ENCODE peak calls at places on chromosomes 4 and X, in four cellular contexts. J, U, N and M are unnamed samples.

GRCh38 chr4:74267998-74268606 is 40.2 kb upstream of the EPGN start:
- DNase-seq in J (no peak), N (no peak), U (peak), M (no peak)

GRCh38 chr4:100420571-100420970 is 97.3 kb downstream of the EMCN start:
- DNase-seq in N (no peak), J (no peak), U (no peak), M (no peak)

GRCh38 chr4:123232439-123232838 is 164.2 kb upstream of the SPRY1 start:
- DNase-seq in N (no peak), U (peak), J (no peak), M (no peak)

GRCh38 chr4:79273918-79274317 is 51.9 kb downstream of the NAA11 start:
- DNase-seq in N (no peak), J (no peak), U (no peak), M (no peak)

GRCh38 chrX:139246295-139246694 is 284.2 kb upstream of the F9 start:
- DNase-seq in N (no peak), J (no peak), U (no peak), M (no peak)

GRCh38 chrX:70089575-70090297 is 27.5 kb downstream of the OTUD6A start:
- DNase-seq in N (no peak), U (peak), J (no peak), M (no peak)

GRCh38 chrX:134743121-134743520 is 84.8 kb upstream of the PLAC1 start:
- DNase-seq in N (no peak), U (no peak), J (no peak), M (no peak)

GRCh38 chrX:107659768-107660167 is 31.5 kb downstream of the PRPS1 start:
- DNase-seq in N (peak), J (no peak), U (peak), M (no peak)

GRCh38 chr4:42371306-42372063 is 25.8 kb upstream of the SHISA3 start:
- DNase-seq in J (no peak), U (no peak), N (peak), M (no peak)

GRCh38 chrX:110293658-110294453 is 24.0 kb downstream of the AMMECR1 start:
- DNase-seq in U (no peak), J (no peak), N (no peak), M (no peak)

GRCh38 chr4:97984545-97985131 is 158.6 kb downstream of the STPG2 start:
- DNase-seq in U (no peak), N (peak), J (peak), M (no peak)

GRCh38 chrX:138917781-138918180 is 206.3 kb upstream of the FGF13 start:
- DNase-seq in U (no peak), J (no peak), N (no peak), M (no peak)

GRCh38 chr4:140130677-140131076 is 23.3 kb downstream of the MAML3 start:
- DNase-seq in N (no peak), J (no peak), U (no peak), M (no peak)

GRCh38 chrX:108199691-108200090 is 108.1 kb downstream of the ATG4A start:
- DNase-seq in U (peak), N (peak), J (peak), M (no peak)

GRCh38 chr4:1539132-1539755 is 133.0 kb upstream of the NKX1-1 start:
- DNase-seq in N (no peak), J (peak), U (no peak), M (no peak)

GRCh38 chr4:155592568-155593343 is 73.9 kb upstream of the GUCY1A1 start:
- DNase-seq in J (no peak), U (no peak), N (no peak), M (no peak)

GRCh38 chr4:129043523-129043922 is 49.8 kb downstream of the SCLT1 start:
- DNase-seq in J (no peak), N (no peak), U (peak), M (no peak)

GRCh38 chrX:45143455-45143854 is 57.2 kb downstream of the DIPK2B start:
- DNase-seq in N (no peak), U (no peak), J (no peak), M (no peak)

GRCh38 chrX:71989768-71990167 is 79.1 kb downstream of the NHSL2 start:
- DNase-seq in N (no peak), J (no peak), U (no peak), M (no peak)

GRCh38 chr4:186919340-186919739 is 195.7 kb upstream of the FAT1 start:
- DNase-seq in J (no peak), U (no peak), N (no peak), M (no peak)

GRCh38 chrX:7389576-7389975 is 241.6 kb upstream of the PUDP start:
- DNase-seq in N (no peak), J (no peak), U (peak), M (no peak)

GRCh38 chr4:11299016-11299415 is 129.7 kb downstream of the HS3ST1 start:
- DNase-seq in J (no peak), N (no peak), U (no peak), M (no peak)

GRCh38 chr4:112109455-112110425 is 35.5 kb upstream of the FAM241A start:
- DNase-seq in J (no peak), N (no peak), U (no peak), M (no peak)

GRCh38 chr4:83618431-83618830 is 82.5 kb downstream of the GPAT3 start:
- DNase-seq in J (no peak), U (peak), N (no peak), M (no peak)

GRCh38 chr4:76733380-76733779 is 164.6 kb downstream of the SOWAHB start:
- DNase-seq in U (no peak), N (no peak), J (no peak), M (no peak)

GRCh38 chr4:15598644-15599043 is 56.5 kb downstream of the FBXL5 start:
- DNase-seq in U (no peak), J (no peak), N (no peak), M (no peak)

GRCh38 chrX:10190367-10190766 is 33.6 kb downstream of the CLCN4 start:
- DNase-seq in N (peak), U (peak), J (peak), M (no peak)

GRCh38 chr4:78684196-78685079 is 91.7 kb upstream of the BMP2K start:
- DNase-seq in U (no peak), N (no peak), J (no peak), M (no peak)

GRCh38 chr4:148344382-148344781 is 97.8 kb downstream of the NR3C2 start:
- DNase-seq in U (no peak), J (no peak), N (no peak), M (no peak)

GRCh38 chr4:40980318-40980883 is 230.6 kb downstream of the NSUN7 start:
- DNase-seq in N (peak), J (no peak), U (no peak), M (no peak)

GRCh38 chrX:13778916-13779315 is 38.0 kb downstream of the GPM6B start:
- DNase-seq in N (no peak), U (peak), J (no peak), M (no peak)

GRCh38 chrX:148310402-148311200 is 189.8 kb upstream of the AFF2 start:
- DNase-seq in J (no peak), U (no peak), N (peak), M (peak)

GRCh38 chr4:72858328-72858727 is 211.2 kb downstream of the COX18 start:
- DNase-seq in U (peak), J (no peak), N (no peak), M (no peak)

GRCh38 chrX:48468247-48468671 is 1.8 kb downstream of the SLC38A5 start:
- DNase-seq in U (no peak), J (peak), N (peak), M (no peak)

GRCh38 chr4:180925800-180926199 is 1317.4 kb upstream of the TENM3 start:
- DNase-seq in U (no peak), N (no peak), J (no peak), M (no peak)

GRCh38 chr4:153084249-153084648 is 120.0 kb upstream of the TRIM2 start:
- DNase-seq in U (no peak), J (no peak), N (no peak), M (no peak)

GRCh38 chr4:38509551-38509950 is 154.4 kb upstream of the KLF3 start:
- DNase-seq in U (no peak), N (no peak), J (no peak), M (peak)

GRCh38 chr4:109848501-109848900 is 594 bp downstream of the LRIT3 start:
- DNase-seq in N (no peak), U (no peak), J (no peak), M (no peak)

GRCh38 chrX:121000589-121000988 is 15.0 kb upstream of the CT47A1 start:
- DNase-seq in U (no peak), N (peak), J (no peak), M (no peak)

GRCh38 chr4:154551872-154552686 is 1.9 kb upstream of the PLRG1 start:
- DNase-seq in J (peak), U (peak), N (peak), M (peak)
- TF ChIP-seq CTCF in J (peak), U (peak), N (peak), M (peak)

GRCh38 chr4:71189471-71189870 is 149.3 kb upstream of the SLC4A4 start:
- DNase-seq in J (no peak), U (no peak), N (no peak), M (no peak)
- TF ChIP-seq CTCF in J (no peak), U (no peak), N (no peak), M (no peak)

GRCh38 chr4:154314248-154314647 is 177.4 kb downstream of the DCHS2 start:
- DNase-seq in U (peak), J (no peak), N (no peak), M (no peak)
- TF ChIP-seq CTCF in U (peak), J (no peak), N (no peak), M (no peak)

GRCh38 chrX:40152173-40152705 is 54.5 kb upstream of the BCOR start:
- DNase-seq in U (no peak), J (peak), N (peak), M (peak)
- TF ChIP-seq CTCF in U (no peak), J (no peak), N (no peak), M (no peak)

GRCh38 chr4:173261052-173261451 is 73.1 kb downstream of the HMGB2 start:
- DNase-seq in U (no peak), J (no peak), N (no peak), M (no peak)

GRCh38 chr4:173256825-173257224 is 77.3 kb downstream of the HMGB2 start:
- DNase-seq in J (no peak), U (no peak), N (no peak), M (no peak)

GRCh38 chr4:173257732-173258717 is 76.1 kb downstream of the HMGB2 start:
- DNase-seq in N (peak), J (peak), U (peak), M (peak)

GRCh38 chr4:173258866-173259265 is 75.3 kb downstream of the HMGB2 start:
- DNase-seq in U (no peak), J (no peak), N (peak), M (no peak)

GRCh38 chr4:173259310-173259709 is 74.8 kb downstream of the HMGB2 start:
- DNase-seq in U (no peak), J (no peak), N (no peak), M (no peak)
- TF ChIP-seq CTCF in U (peak), J (peak), N (peak), M (no peak)